ENCODE peak calls at places on chromosomes 3 and 15, in six cellular contexts. One of them, this sample, is unnamed.

GRCh38 chr15:98698792-98699191 is 50.5 kb downstream of the IGF1R start:
- DNase-seq in endothelial cell of umbilical vein: no peak
- DNase-seq in A549: no peak
- DNase-seq in HCT116: no peak
- DNase-seq in K562: no peak
- DNase-seq in H1: no peak
- DNase-seq in this sample: no peak

GRCh38 chr3:126208618-126209256 is 28.4 kb upstream of the ALDH1L1 start:
- DNase-seq in endothelial cell of umbilical vein: peak; percentile 27
- DNase-seq in A549: peak; percentile 69
- DNase-seq in HCT116: peak; percentile 76
- DNase-seq in K562: no peak
- DNase-seq in H1: no peak
- DNase-seq in this sample: peak; percentile 90

GRCh38 chr15:94840794-94841587 is 609.6 kb downstream of the MCTP2 start:
- DNase-seq in endothelial cell of umbilical vein: peak; percentile 93
- DNase-seq in A549: no peak
- DNase-seq in HCT116: no peak
- DNase-seq in K562: no peak
- DNase-seq in H1: no peak
- DNase-seq in this sample: no peak

GRCh38 chr3:151085227-151085888 is at the start of gene MED12L:
- DNase-seq in endothelial cell of umbilical vein: peak; percentile 53
- DNase-seq in A549: peak; percentile 90
- DNase-seq in HCT116: peak; percentile 45
- DNase-seq in K562: peak; percentile 52
- DNase-seq in H1: no peak
- DNase-seq in this sample: peak; percentile 72

GRCh38 chr3:145939431-145939830 is 221.6 kb downstream of the PLOD2 start:
- DNase-seq in endothelial cell of umbilical vein: no peak
- DNase-seq in A549: no peak
- DNase-seq in HCT116: no peak
- DNase-seq in K562: no peak
- DNase-seq in H1: no peak
- DNase-seq in this sample: no peak

GRCh38 chr3:44114142-44114541 is 127.5 kb upstream of the TOPAZ1 start:
- DNase-seq in endothelial cell of umbilical vein: peak; percentile 34
- DNase-seq in A549: no peak
- DNase-seq in HCT116: peak; percentile 42
- DNase-seq in K562: peak; percentile 72
- DNase-seq in H1: no peak
- DNase-seq in this sample: peak; percentile 39

GRCh38 chr3:134453631-134454030 is 32.2 kb downstream of the ANAPC13 start:
- DNase-seq in endothelial cell of umbilical vein: peak; percentile 32
- DNase-seq in A549: no peak
- DNase-seq in HCT116: peak; percentile 13
- DNase-seq in K562: peak; percentile 21
- DNase-seq in H1: peak; percentile 31
- DNase-seq in this sample: peak; percentile 7

GRCh38 chr3:88167704-88168103 is 17.9 kb downstream of the C3orf38 start:
- DNase-seq in endothelial cell of umbilical vein: no peak
- DNase-seq in A549: no peak
- DNase-seq in HCT116: no peak
- DNase-seq in K562: no peak
- DNase-seq in H1: no peak
- DNase-seq in this sample: no peak

GRCh38 chr15:31298707-31299172 is 27.9 kb upstream of the KLF13 start:
- DNase-seq in endothelial cell of umbilical vein: no peak
- DNase-seq in A549: no peak
- DNase-seq in HCT116: no peak
- DNase-seq in K562: peak; percentile 47
- DNase-seq in H1: no peak
- DNase-seq in this sample: no peak

GRCh38 chr3:15280853-15281532 is 51.4 kb downstream of the SH3BP5 start:
- DNase-seq in endothelial cell of umbilical vein: no peak
- DNase-seq in A549: no peak
- DNase-seq in HCT116: no peak
- DNase-seq in K562: no peak
- DNase-seq in H1: no peak
- DNase-seq in this sample: no peak

GRCh38 chr15:38021259-38021658 is 86.8 kb downstream of the TMCO5A start:
- DNase-seq in endothelial cell of umbilical vein: no peak
- DNase-seq in A549: no peak
- DNase-seq in HCT116: no peak
- DNase-seq in K562: no peak
- DNase-seq in H1: no peak
- DNase-seq in this sample: no peak

GRCh38 chr3:72453686-72454085 is 394.6 kb downstream of the SHQ1 start:
- DNase-seq in endothelial cell of umbilical vein: no peak
- DNase-seq in A549: no peak
- DNase-seq in HCT116: no peak
- DNase-seq in K562: no peak
- DNase-seq in H1: no peak
- DNase-seq in this sample: no peak

GRCh38 chr15:28060005-28060404 is 39.1 kb downstream of the OCA2 start:
- DNase-seq in endothelial cell of umbilical vein: no peak
- DNase-seq in A549: no peak
- DNase-seq in HCT116: no peak
- DNase-seq in K562: no peak
- DNase-seq in H1: no peak
- DNase-seq in this sample: no peak

GRCh38 chr3:148042663-148043445 is 633.7 kb downstream of the ZIC1 start:
- DNase-seq in endothelial cell of umbilical vein: peak; percentile 75
- DNase-seq in A549: no peak
- DNase-seq in HCT116: no peak
- DNase-seq in K562: no peak
- DNase-seq in H1: no peak
- DNase-seq in this sample: no peak

GRCh38 chr3:16243706-16244490 is 20.8 kb downstream of the DPH3 start:
- DNase-seq in endothelial cell of umbilical vein: peak; percentile 9
- DNase-seq in A549: no peak
- DNase-seq in HCT116: no peak
- DNase-seq in K562: no peak
- DNase-seq in H1: no peak
- DNase-seq in this sample: no peak

GRCh38 chr3:16897254-16897926 is 12.6 kb downstream of the PLCL2 start:
- DNase-seq in endothelial cell of umbilical vein: no peak
- DNase-seq in A549: no peak
- DNase-seq in HCT116: no peak
- DNase-seq in K562: no peak
- DNase-seq in H1: no peak
- DNase-seq in this sample: no peak

GRCh38 chr3:172397716-172398405 is 50.4 kb downstream of the GHSR start:
- DNase-seq in endothelial cell of umbilical vein: no peak
- DNase-seq in A549: peak; percentile 7
- DNase-seq in HCT116: no peak
- DNase-seq in K562: peak; percentile 18
- DNase-seq in H1: no peak
- DNase-seq in this sample: no peak

GRCh38 chr3:49501842-49502241 is 31.8 kb downstream of the DAG1 start:
- DNase-seq in endothelial cell of umbilical vein: no peak
- DNase-seq in A549: no peak
- DNase-seq in HCT116: no peak
- DNase-seq in K562: no peak
- DNase-seq in H1: no peak
- DNase-seq in this sample: no peak

GRCh38 chr3:183653209-183654064 is 18.0 kb downstream of the KLHL24 start:
- DNase-seq in endothelial cell of umbilical vein: peak; percentile 33
- DNase-seq in A549: no peak
- DNase-seq in HCT116: peak; percentile 23
- DNase-seq in K562: peak; percentile 13
- DNase-seq in H1: no peak
- DNase-seq in this sample: peak; percentile 36

GRCh38 chr3:71872256-71872655 is 87.3 kb upstream of the PROK2 start:
- DNase-seq in endothelial cell of umbilical vein: no peak
- DNase-seq in A549: no peak
- DNase-seq in HCT116: no peak
- DNase-seq in K562: no peak
- DNase-seq in H1: no peak
- DNase-seq in this sample: no peak

GRCh38 chr3:150453353-150453752 is 45.3 kb downstream of the TSC22D2 start:
- DNase-seq in endothelial cell of umbilical vein: no peak
- DNase-seq in A549: no peak
- DNase-seq in HCT116: no peak
- DNase-seq in K562: no peak
- DNase-seq in H1: no peak
- DNase-seq in this sample: no peak

GRCh38 chr15:96146711-96147110 is 183.8 kb upstream of the NR2F2 start:
- DNase-seq in endothelial cell of umbilical vein: no peak
- DNase-seq in A549: no peak
- DNase-seq in HCT116: no peak
- DNase-seq in K562: no peak
- DNase-seq in H1: no peak
- DNase-seq in this sample: no peak

GRCh38 chr3:58013099-58013498 is 4.9 kb downstream of the FLNB start:
- DNase-seq in endothelial cell of umbilical vein: no peak
- DNase-seq in A549: no peak
- DNase-seq in HCT116: no peak
- DNase-seq in K562: no peak
- DNase-seq in H1: no peak
- DNase-seq in this sample: no peak

GRCh38 chr15:48337626-48338025 is 6.4 kb downstream of the DUT start:
- DNase-seq in endothelial cell of umbilical vein: no peak
- DNase-seq in A549: no peak
- DNase-seq in HCT116: no peak
- DNase-seq in K562: no peak
- DNase-seq in H1: no peak
- DNase-seq in this sample: no peak

GRCh38 chr3:149969110-149969944 is 1.4 kb downstream of the PFN2 start:
- DNase-seq in endothelial cell of umbilical vein: peak; percentile 80
- DNase-seq in A549: peak; percentile 42
- DNase-seq in HCT116: peak; percentile 57
- DNase-seq in K562: peak; percentile 25
- DNase-seq in H1: peak; percentile 49
- DNase-seq in this sample: no peak

GRCh38 chr15:41872166-41872747 is 21.6 kb downstream of the SPTBN5 start:
- DNase-seq in endothelial cell of umbilical vein: no peak
- DNase-seq in A549: no peak
- DNase-seq in HCT116: no peak
- DNase-seq in K562: no peak
- DNase-seq in H1: no peak
- DNase-seq in this sample: no peak

GRCh38 chr3:144482876-144483275 is 511.3 kb downstream of the DIPK2A start:
- DNase-seq in endothelial cell of umbilical vein: no peak
- DNase-seq in A549: no peak
- DNase-seq in HCT116: no peak
- DNase-seq in K562: no peak
- DNase-seq in H1: no peak
- DNase-seq in this sample: no peak

GRCh38 chr15:64895285-64896065 is 16.2 kb upstream of the ANKDD1A start:
- DNase-seq in endothelial cell of umbilical vein: peak; percentile 53
- DNase-seq in A549: no peak
- DNase-seq in HCT116: no peak
- DNase-seq in K562: no peak
- DNase-seq in H1: no peak
- DNase-seq in this sample: peak; percentile 86

GRCh38 chr15:78450285-78450858 is 12.4 kb downstream of the IREB2 start:
- DNase-seq in endothelial cell of umbilical vein: no peak
- DNase-seq in A549: no peak
- DNase-seq in HCT116: no peak
- DNase-seq in K562: no peak
- DNase-seq in H1: no peak
- DNase-seq in this sample: no peak

DNA sequence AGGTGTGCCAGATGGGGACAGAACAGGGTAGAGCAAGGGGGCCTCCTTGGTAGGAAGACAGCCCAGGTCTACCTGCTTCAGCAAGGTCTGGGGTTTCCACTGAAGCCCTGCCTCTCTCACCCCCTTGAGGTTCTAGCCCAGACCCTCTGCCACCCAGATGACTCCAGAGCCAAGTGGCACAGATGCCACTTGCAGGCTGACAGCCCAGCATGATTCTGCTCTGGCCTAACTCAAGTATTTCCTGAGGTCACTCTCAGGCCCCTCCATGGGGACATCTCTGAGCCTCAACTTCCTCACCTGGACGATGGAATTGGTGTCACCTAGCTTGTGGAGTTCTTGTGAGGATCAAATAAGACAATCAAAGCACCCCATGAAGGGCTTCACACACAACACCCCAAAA is 23.9 kb downstream of the PLXNB1 start:
- DNase-seq in endothelial cell of umbilical vein: no peak
- DNase-seq in A549: no peak
- DNase-seq in HCT116: no peak
- DNase-seq in K562: no peak
- DNase-seq in H1: no peak
- DNase-seq in this sample: no peak
- TF ChIP-seq MAX in endothelial cell of umbilical vein: no peak
- TF ChIP-seq MAX in A549: no peak
- TF ChIP-seq MAX in HCT116: no peak
- TF ChIP-seq MAX in K562: no peak
- TF ChIP-seq MAX in H1: no peak
- TF ChIP-seq MAX in this sample: no peak

GRCh38 chr3:55873523-55874254 is 386.6 kb upstream of the WNT5A start:
- DNase-seq in endothelial cell of umbilical vein: no peak
- DNase-seq in A549: no peak
- DNase-seq in HCT116: no peak
- DNase-seq in K562: no peak
- DNase-seq in H1: no peak
- DNase-seq in this sample: no peak

GRCh38 chr3:55879901-55880331 is 392.8 kb upstream of the WNT5A start:
- DNase-seq in endothelial cell of umbilical vein: no peak
- DNase-seq in A549: no peak
- DNase-seq in HCT116: no peak
- DNase-seq in K562: no peak
- DNase-seq in H1: no peak
- DNase-seq in this sample: no peak

GRCh38 chr3:55880357-55880756 is 393.3 kb upstream of the WNT5A start:
- DNase-seq in endothelial cell of umbilical vein: no peak
- DNase-seq in A549: no peak
- DNase-seq in HCT116: no peak
- DNase-seq in K562: no peak
- DNase-seq in H1: no peak
- DNase-seq in this sample: no peak

GRCh38 chr3:55875137-55875536 is 388.0 kb upstream of the WNT5A start:
- DNase-seq in endothelial cell of umbilical vein: no peak
- DNase-seq in A549: no peak
- DNase-seq in HCT116: no peak
- DNase-seq in K562: no peak
- DNase-seq in H1: no peak
- DNase-seq in this sample: no peak

GRCh38 chr3:55877703-55878102 is 390.6 kb upstream of the WNT5A start:
- DNase-seq in endothelial cell of umbilical vein: no peak
- DNase-seq in A549: no peak
- DNase-seq in HCT116: no peak
- DNase-seq in K562: no peak
- DNase-seq in H1: no peak
- DNase-seq in this sample: peak; percentile 1
- TF ChIP-seq CTCF in endothelial cell of umbilical vein: no peak
- TF ChIP-seq CTCF in A549: no peak
- TF ChIP-seq CTCF in HCT116: no peak
- TF ChIP-seq CTCF in K562: peak; percentile 18
- TF ChIP-seq CTCF in H1: peak; percentile 64
- TF ChIP-seq CTCF in this sample: no peak

GRCh38 chr3:32959370-32959769 is 7.9 kb downstream of the CCR4 start:
- DNase-seq in endothelial cell of umbilical vein: no peak
- DNase-seq in A549: no peak
- DNase-seq in HCT116: no peak
- DNase-seq in K562: no peak
- DNase-seq in H1: no peak
- DNase-seq in this sample: no peak
- TF ChIP-seq POLR2A in endothelial cell of umbilical vein: no peak
- TF ChIP-seq POLR2A in A549: no peak
- TF ChIP-seq POLR2A in HCT116: no peak
- TF ChIP-seq POLR2A in K562: no peak
- TF ChIP-seq POLR2A in H1: no peak
- TF ChIP-seq POLR2A in this sample: no peak

GRCh38 chr15:101322016-101322695 is 27.1 kb upstream of the SNRPA1 start:
- DNase-seq in endothelial cell of umbilical vein: no peak
- DNase-seq in A549: no peak
- DNase-seq in HCT116: no peak
- DNase-seq in K562: no peak
- DNase-seq in H1: no peak
- DNase-seq in this sample: no peak
- TF ChIP-seq MAX in endothelial cell of umbilical vein: no peak
- TF ChIP-seq MAX in A549: no peak
- TF ChIP-seq MAX in HCT116: no peak
- TF ChIP-seq MAX in K562: no peak
- TF ChIP-seq MAX in H1: no peak
- TF ChIP-seq MAX in this sample: no peak

This sample was measured in NB4.